ENCODE peak calls at places on chromosome 2, in six cellular contexts. F is H54, X is fibroblast of mammary gland, R is endodermal cell, L is caudate nucleus, B is cardiac fibroblast. A is an unnamed sample.

GRCh38 chr2:120480903-120481445 is 135.0 kb downstream of the INHBB start:
- DNase-seq in F (no peak), X (no peak), R (no peak), L (no peak), B (no peak), A (no peak)

GRCh38 chr2:161004379-161004778 is 155.8 kb upstream of the TANK start:
- DNase-seq in F (no peak), X (peak; percentile 44), R (no peak), L (no peak), B (peak; percentile 58), A (no peak)

GRCh38 chr2:69012310-69013122 is 463 bp upstream of the ANTXR1 start:
- DNase-seq in F (peak; percentile 37), X (peak; percentile 43), R (no peak), L (peak; percentile 75), B (peak; percentile 83), A (peak; percentile 12)

GRCh38 chr2:67514515-67514914 is 117.4 kb downstream of the ETAA1 start:
- DNase-seq in F (no peak), X (peak; percentile 91), R (no peak), L (no peak), B (peak; percentile 67), A (no peak)

GRCh38 chr2:50529600-50530218 is 502.2 kb downstream of the NRXN1 start:
- DNase-seq in F (no peak), X (peak; percentile 52), R (no peak), L (no peak), B (peak; percentile 65), A (peak; percentile 5)

GRCh38 chr2:230007931-230008707 is 60.6 kb downstream of the SLC16A14 start:
- DNase-seq in F (peak; percentile 41), X (peak; percentile 76), R (peak; percentile 94), L (peak; percentile 51), B (peak; percentile 86), A (peak; percentile 52)

GRCh38 chr2:136764397-136765255 is 719 bp upstream of the THSD7B start:
- DNase-seq in F (no peak), X (no peak), R (peak; percentile 86), L (no peak), B (no peak), A (no peak)

GRCh38 chr2:234763051-234763909 is 188.5 kb upstream of the SH3BP4 start:
- DNase-seq in F (no peak), X (peak; percentile 60), R (no peak), L (no peak), B (peak; percentile 51), A (no peak)

GRCh38 chr2:3108710-3109702 is 268.6 kb downstream of the EIPR1 start:
- DNase-seq in F (no peak), X (no peak), R (no peak), L (no peak), B (no peak), A (no peak)

GRCh38 chr2:240170354-240170735 is 29.9 kb upstream of the OTOS start:
- DNase-seq in F (no peak), X (no peak), R (peak; percentile 46), L (no peak), B (no peak), A (no peak)

GRCh38 chr2:75641587-75641986 is 5.0 kb upstream of the MRPL19 start:
- DNase-seq in F (no peak), X (no peak), R (no peak), L (no peak), B (peak; percentile 37), A (no peak)

GRCh38 chr2:53958443-53958842 is 12.3 kb downstream of the PSME4 start:
- DNase-seq in F (no peak), X (no peak), R (no peak), L (no peak), B (no peak), A (no peak)

GRCh38 chr2:119142822-119143221 is 15.7 kb downstream of the C1QL2 start:
- DNase-seq in F (no peak), X (no peak), R (no peak), L (peak; percentile 77), B (no peak), A (no peak)

GRCh38 chr2:190838492-190838910 is 42.1 kb upstream of the GLS start:
- DNase-seq in F (no peak), X (peak; percentile 80), R (no peak), L (no peak), B (peak; percentile 61), A (no peak)

GRCh38 chr2:113876503-113877387 is 13.1 kb upstream of the ACTR3 start:
- DNase-seq in F (no peak), X (no peak), R (peak; percentile 69), L (peak; percentile 62), B (no peak), A (no peak)

GRCh38 chr2:72293620-72294019 is 146.0 kb upstream of the CYP26B1 start:
- DNase-seq in F (no peak), X (peak; percentile 37), R (no peak), L (no peak), B (peak; percentile 62), A (no peak)

GRCh38 chr2:109247340-109247739 is 118.3 kb downstream of the SH3RF3 start:
- DNase-seq in F (no peak), X (no peak), R (no peak), L (no peak), B (no peak), A (no peak)

GRCh38 chr2:159044804-159045286 is 76.4 kb downstream of the TANC1 start:
- DNase-seq in F (no peak), X (peak; percentile 28), R (peak; percentile 65), L (no peak), B (no peak), A (no peak)

GRCh38 chr2:240468300-240469238 is 33.1 kb downstream of the GPC1 start:
- DNase-seq in F (no peak), X (peak; percentile 15), R (peak; percentile 47), L (no peak), B (no peak), A (no peak)

GRCh38 chr2:152201466-152201830 is 25.9 kb upstream of the STAM2 start:
- DNase-seq in F (no peak), X (no peak), R (no peak), L (no peak), B (no peak), A (no peak)

GRCh38 chr2:20451761-20452499 is 5.1 kb downstream of the RHOB start:
- DNase-seq in F (no peak), X (no peak), R (no peak), L (no peak), B (no peak), A (no peak)

A was measured in HL-60.